ENCODE peak calls at places on chromosomes 5 and 9, in six cellular contexts. X is sigmoid colon; I is K562; Q is Peyer's patch; D is CD8-positive, alpha-beta T cell; U is H1. T is an unnamed sample.

GRCh38 chr5:133240425-133241091 is 188.7 kb downstream of the HSPA4 start:
- DNase-seq in X (no peak), I (peak; percentile 95), Q (no peak), D (peak; percentile 20), U (no peak), T (no peak)

GRCh38 chr9:128091571-128091970 is 23.5 kb downstream of the SLC25A25 start:
- DNase-seq in X (no peak), I (no peak), Q (no peak), D (no peak), U (no peak), T (no peak)

GRCh38 chr5:103210952-103211351 is 47.6 kb upstream of the MACIR start:
- DNase-seq in X (no peak), I (no peak), Q (no peak), D (no peak), U (no peak), T (no peak)

GRCh38 chr9:12163775-12164458 is 529.3 kb upstream of the TYRP1 start:
- DNase-seq in X (no peak), I (no peak), Q (no peak), D (no peak), U (no peak), T (no peak)

GRCh38 chr9:38068616-38068865 is 486 bp downstream of the SHB start:
- DNase-seq in X (peak; percentile 73), I (peak; percentile 78), Q (peak; percentile 29), D (peak; percentile 29), U (no peak), T (no peak)

GRCh38 chr9:4638968-4639367 is 23.1 kb upstream of the PLPP6 start:
- DNase-seq in X (no peak), I (no peak), Q (no peak), D (no peak), U (no peak), T (no peak)

GRCh38 chr5:168827636-168828035 is 248.5 kb upstream of the PANK3 start:
- DNase-seq in X (no peak), I (no peak), Q (no peak), D (no peak), U (no peak), T (no peak)

GRCh38 chr9:444528-444927 is 229.9 kb downstream of the DOCK8 start:
- DNase-seq in X (no peak), I (no peak), Q (no peak), D (no peak), U (no peak), T (no peak)

GRCh38 chr9:121325387-121325786 is 44.7 kb downstream of the STOM start:
- DNase-seq in X (no peak), I (no peak), Q (no peak), D (no peak), U (no peak), T (no peak)

GRCh38 chr5:140996055-140996454 is 29.8 kb downstream of the PCDHAC2 start:
- DNase-seq in X (no peak), I (no peak), Q (no peak), D (no peak), U (no peak), T (no peak)

GRCh38 chr9:107737987-107738743 is 248.6 kb upstream of the KLF4 start:
- DNase-seq in X (peak; percentile 87), I (no peak), Q (peak; percentile 22), D (no peak), U (no peak), T (no peak)

GRCh38 chr5:120062515-120062917 is 401.6 kb upstream of the PRR16 start:
- DNase-seq in X (no peak), I (no peak), Q (no peak), D (no peak), U (no peak), T (no peak)

GRCh38 chr9:93886911-93887310 is 68.2 kb downstream of the BARX1 start:
- DNase-seq in X (no peak), I (no peak), Q (no peak), D (no peak), U (peak; percentile 39), T (no peak)

GRCh38 chr9:89687216-89687615 is 82.4 kb downstream of the GADD45G start:
- DNase-seq in X (no peak), I (no peak), Q (no peak), D (no peak), U (no peak), T (no peak)

GRCh38 chr9:38160613-38161215 is 91.7 kb upstream of the SHB start:
- DNase-seq in X (peak; percentile 70), I (peak; percentile 86), Q (peak; percentile 37), D (peak; percentile 57), U (peak; percentile 87), T (peak; percentile 56)

GRCh38 chr9:6673326-6674025 is 27.9 kb upstream of the GLDC start:
- DNase-seq in X (no peak), I (no peak), Q (no peak), D (no peak), U (no peak), T (no peak)

GRCh38 chr5:79850941-79851693 is 139.9 kb downstream of the MTX3 start:
- DNase-seq in X (no peak), I (no peak), Q (no peak), D (no peak), U (no peak), T (no peak)

GRCh38 chr5:149264432-149265069 is 7.1 kb upstream of the AFAP1L1 start:
- DNase-seq in X (no peak), I (peak; percentile 42), Q (no peak), D (peak; percentile 54), U (peak; percentile 85), T (peak; percentile 71)

GRCh38 chr5:80275347-80275746 is 19.5 kb upstream of the SERINC5 start:
- DNase-seq in X (no peak), I (peak; percentile 41), Q (no peak), D (no peak), U (no peak), T (no peak)

GRCh38 chr9:108105885-108106284 is 616.3 kb upstream of the KLF4 start:
- DNase-seq in X (no peak), I (peak; percentile 48), Q (no peak), D (no peak), U (no peak), T (no peak)

GRCh38 chr5:147101654-147102053 is 133.2 kb upstream of the STK32A start:
- DNase-seq in X (no peak), I (no peak), Q (no peak), D (no peak), U (no peak), T (no peak)

GRCh38 chr5:176597417-176598389 is 12.3 kb downstream of the GPRIN1 start:
- DNase-seq in X (no peak), I (no peak), Q (no peak), D (no peak), U (no peak), T (no peak)

GRCh38 chr5:52517667-52518066 is 270.0 kb upstream of the ITGA1 start:
- DNase-seq in X (no peak), I (no peak), Q (no peak), D (no peak), U (no peak), T (no peak)

GRCh38 chr5:157532022-157532421 is 43.6 kb downstream of the ADAM19 start:
- DNase-seq in X (no peak), I (no peak), Q (no peak), D (no peak), U (no peak), T (no peak)

GRCh38 chr5:157529002-157529401 is 46.6 kb downstream of the ADAM19 start:
- DNase-seq in X (no peak), I (no peak), Q (no peak), D (no peak), U (no peak), T (no peak)

GRCh38 chr5:157530226-157530972 is 45.2 kb downstream of the ADAM19 start:
- DNase-seq in X (no peak), I (no peak), Q (no peak), D (no peak), U (no peak), T (no peak)

GRCh38 chr5:157524887-157525286 is 50.7 kb downstream of the ADAM19 start:
- DNase-seq in X (no peak), I (no peak), Q (no peak), D (no peak), U (no peak), T (no peak)

GRCh38 chr5:157528036-157528632 is 47.4 kb downstream of the ADAM19 start:
- DNase-seq in X (peak; percentile 83), I (no peak), Q (no peak), D (no peak), U (no peak), T (no peak)
- H3K4me3 ChIP-seq in X (no peak overlapping the region), I (no peak overlapping the region), Q (no peak overlapping the region), D (no peak overlapping the region), U (no peak overlapping the region), T (no peak overlapping the region)

DNA sequence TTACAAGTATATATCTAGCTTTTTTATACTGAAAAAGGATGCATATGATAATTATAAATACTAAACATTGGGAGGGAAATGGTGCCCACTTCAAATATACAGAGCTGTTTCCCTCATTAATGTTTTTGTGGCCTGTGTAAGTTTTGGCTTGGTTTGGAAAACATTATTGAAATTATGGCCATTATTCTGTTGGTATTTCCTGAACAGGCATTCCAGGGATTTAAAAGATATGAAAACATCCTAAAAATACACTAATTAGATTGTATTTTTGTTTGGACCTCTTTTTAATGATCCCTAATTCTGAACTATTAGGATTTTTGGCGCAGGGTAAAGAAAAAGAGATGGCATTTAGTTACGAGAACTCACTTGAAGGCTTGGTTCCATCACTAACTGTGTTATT is 50.9 kb downstream of the CLINT1 start:
- DNase-seq in X (no peak), I (no peak), Q (no peak), D (no peak), U (no peak), T (no peak)
- H3K36me3 ChIP-seq in X (peaks cover 36% of the 10 kb centered on the region), I (peaks cover 86% of the 10 kb centered on the region), Q (no peaks in the 10 kb centered on the region), D (peaks cover 29% of the 10 kb centered on the region), U (peaks cover 10% of the 10 kb centered on the region), T (peaks cover 86% of the 10 kb centered on the region)

GRCh38 chr9:137814841-137815240 is 62.7 kb upstream of the CACNA1B start:
- DNase-seq in X (no peak), I (no peak), Q (no peak), D (no peak), U (no peak), T (no peak)
- H3K27ac ChIP-seq in X (no peak overlapping the region), I (no peak overlapping the region), Q (no peak overlapping the region), D (no peak overlapping the region), U (no peak overlapping the region), T (no peak overlapping the region)

GRCh38 chr9:130072515-130073235 is 19.0 kb downstream of the GPR107 start:
- DNase-seq in X (no peak), I (no peak), Q (no peak), D (no peak), U (no peak), T (no peak)
- H3K4me3 ChIP-seq in X (no peak overlapping the region), I (no peak overlapping the region), Q (no peak overlapping the region), D (no peak overlapping the region), U (no peak overlapping the region), T (no peak overlapping the region)